ENCODE peak calls at places on chromosomes 16 and 17, in five cellular contexts. X, N, E, W and C are unnamed samples.

GRCh38 chr17:44792276-44792675 is 33.5 kb downstream of the ADAM11 start:
- DNase-seq in X (no peak), N (no peak), E (no peak), W (no peak), C (no peak)

GRCh38 chr17:60959011-60959410 is 281.4 kb downstream of the BCAS3 start:
- DNase-seq in X (no peak), N (no peak), E (no peak), W (no peak), C (no peak)

GRCh38 chr17:73151888-73152633 is 12.7 kb upstream of the SSTR2 start:
- DNase-seq in X (no peak), N (no peak), E (no peak), W (no peak), C (peak; percentile 15)

GRCh38 chr17:35432176-35433074 is at the start of gene SLFN12:
- DNase-seq in X (peak; percentile 77), N (peak; percentile 97), E (no peak), W (peak; percentile 52), C (peak; percentile 80)

GRCh38 chr16:89193021-89193575 is 7.2 kb downstream of the SLC22A31 start:
- DNase-seq in X (no peak), N (no peak), E (no peak), W (peak; percentile 83), C (peak; percentile 90)

GRCh38 chr17:63587770-63588169 is 12.9 kb upstream of the TACO1 start:
- DNase-seq in X (no peak), N (no peak), E (no peak), W (no peak), C (no peak)

GRCh38 chr16:23506606-23506994 is 3.7 kb downstream of the GGA2 start:
- DNase-seq in X (no peak), N (no peak), E (no peak), W (no peak), C (no peak)

GRCh38 chr17:34601431-34601830 is 22.0 kb downstream of the TMEM132E start:
- DNase-seq in X (no peak), N (no peak), E (no peak), W (no peak), C (no peak)

GRCh38 chr17:36731091-36731490 is 129.7 kb downstream of the MRM1 start:
- DNase-seq in X (no peak), N (no peak), E (no peak), W (peak; percentile 49), C (no peak)

GRCh38 chr17:75846701-75847594 is 2.7 kb upstream of the UNC13D start:
- DNase-seq in X (no peak), N (no peak), E (no peak), W (no peak), C (no peak)

GRCh38 chr17:50275279-50275678 is 1.0 kb downstream of the TMEM92 start:
- DNase-seq in X (no peak), N (no peak), E (no peak), W (no peak), C (no peak)

GRCh38 chr16:17432902-17433576 is 37.7 kb downstream of the XYLT1 start:
- DNase-seq in X (no peak), N (no peak), E (no peak), W (no peak), C (no peak)

GRCh38 chr17:79374807-79375206 is 236.0 kb downstream of the RBFOX3 start:
- DNase-seq in X (no peak), N (no peak), E (no peak), W (no peak), C (no peak)

GRCh38 chr17:64146418-64147109 is 16.6 kb upstream of the ERN1 start:
- DNase-seq in X (peak; percentile 87), N (peak; percentile 71), E (peak; percentile 29), W (no peak), C (peak; percentile 62)

GRCh38 chr17:17401271-17401781 is 75.5 kb upstream of the MED9 start:
- DNase-seq in X (no peak), N (peak; percentile 39), E (no peak), W (no peak), C (peak; percentile 30)

GRCh38 chr17:17236295-17237025 is 508 bp downstream of the FLCN start:
- DNase-seq in X (no peak), N (peak; percentile 36), E (peak; percentile 50), W (no peak), C (peak; percentile 32)

GRCh38 chr16:49281843-49282642 is 405 bp upstream of the CBLN1 start:
- DNase-seq in X (peak; percentile 80), N (peak; percentile 89), E (peak; percentile 90), W (peak; percentile 94), C (peak; percentile 84)

GRCh38 chr17:45229681-45230409 is 8.2 kb downstream of the FMNL1 start:
- DNase-seq in X (no peak), N (no peak), E (no peak), W (no peak), C (no peak)

GRCh38 chr17:72563952-72564351 is 443.1 kb downstream of the SOX9 start:
- DNase-seq in X (no peak), N (no peak), E (no peak), W (no peak), C (no peak)

GRCh38 chr17:2916362-2916928 is 120.2 kb downstream of the RAP1GAP2 start:
- DNase-seq in X (no peak), N (no peak), E (no peak), W (no peak), C (no peak)

GRCh38 chr16:74603848-74604247 is 3.1 kb downstream of the GLG1 start:
- DNase-seq in X (no peak), N (peak; percentile 61), E (no peak), W (no peak), C (no peak)

GRCh38 chr17:2140683-2141082 is 85.8 kb downstream of the HIC1 start:
- DNase-seq in X (no peak), N (no peak), E (no peak), W (no peak), C (no peak)

GRCh38 chr16:64615647-64616280 is 506.1 kb downstream of the CDH11 start:
- DNase-seq in X (no peak), N (no peak), E (no peak), W (no peak), C (peak; percentile 84)

GRCh38 chr17:48026503-48027321 is 10.9 kb downstream of the COPZ2 start:
- DNase-seq in X (peak; percentile 95), N (peak; percentile 92), E (peak; percentile 82), W (peak; percentile 76), C (peak; percentile 88)

GRCh38 chr16:85641305-85641704 is 28.2 kb downstream of the GSE1 start:
- DNase-seq in X (no peak), N (no peak), E (no peak), W (no peak), C (no peak)

GRCh38 chr17:29112780-29113295 is 67.4 kb downstream of the MYO18A start:
- DNase-seq in X (no peak), N (peak; percentile 30), E (no peak), W (no peak), C (no peak)

GRCh38 chr17:43723697-43724359 is 34.8 kb downstream of the SOST start:
- DNase-seq in X (no peak), N (peak; percentile 21), E (no peak), W (no peak), C (peak; percentile 10)

GRCh38 chr17:81794509-81794908 is 9.4 kb upstream of the GCGR start:
- DNase-seq in X (no peak), N (no peak), E (no peak), W (no peak), C (no peak)